ENCODE peak calls at places on chromosomes 11 and 22, in ten cellular contexts. O is neural crest cell, S is MM.1S, J is GM20000, F is body of pancreas, A is kidney, X is brain microvascular endothelial cell, D is mesothelial cell of epicardium, B is activated B cell treated with CpG ODN at 0.5 μM for 24 hours, I is upper lobe of right lung. V is an unnamed sample.

GRCh38 chr11:63560506-63561179 is 2.5 kb downstream of the PLAAT2 start:
- DNase-seq in O (no peak), S (no peak), J (no peak), F (peak; percentile 19), A (peak; percentile 87), X (no peak), D (no peak), B (no peak), I (peak; percentile 87), V (no peak)

GRCh38 chr22:32557424-32557823 is 82.8 kb downstream of the FBXO7 start:
- DNase-seq in O (no peak), S (no peak), J (no peak), F (no peak), A (no peak), X (no peak), D (no peak), B (no peak), I (no peak), V (no peak)

GRCh38 chr11:44319170-44319551 is 9.2 kb upstream of the ALX4 start:
- DNase-seq in O (no peak), S (no peak), J (no peak), F (no peak), A (peak; percentile 33), X (no peak), D (no peak), B (no peak), I (peak; percentile 62), V (no peak)

GRCh38 chr11:27013741-27014415 is 20.0 kb downstream of the FIBIN start:
- DNase-seq in O (no peak), S (no peak), J (no peak), F (no peak), A (no peak), X (peak; percentile 40), D (no peak), B (no peak), I (no peak), V (no peak)

GRCh38 chr11:110951041-110951440 is 238.8 kb upstream of the ARHGAP20 start:
- DNase-seq in O (no peak), S (no peak), J (no peak), F (peak; percentile 25), A (no peak), X (no peak), D (no peak), B (no peak), I (no peak), V (no peak)

GRCh38 chr22:39282642-39283311 is 36.6 kb downstream of the RPL3 start:
- DNase-seq in O (no peak), S (no peak), J (no peak), F (no peak), A (no peak), X (no peak), D (no peak), B (no peak), I (no peak), V (no peak)

GRCh38 chr11:15967966-15968365 is 388.4 kb downstream of the SOX6 start:
- DNase-seq in O (no peak), S (no peak), J (no peak), F (no peak), A (no peak), X (no peak), D (no peak), B (no peak), I (no peak), V (no peak)

GRCh38 chr11:7910389-7910788 is 20.7 kb downstream of the OR10A6 start:
- DNase-seq in O (no peak), S (no peak), J (no peak), F (no peak), A (no peak), X (no peak), D (no peak), B (no peak), I (no peak), V (no peak)

GRCh38 chr11:5938603-5938965 is 3.5 kb upstream of the OR56A3 start:
- DNase-seq in O (no peak), S (no peak), J (no peak), F (no peak), A (no peak), X (no peak), D (no peak), B (no peak), I (no peak), V (no peak)

GRCh38 chr11:78851883-78852586 is 277.4 kb upstream of the NARS2 start:
- DNase-seq in O (no peak), S (no peak), J (no peak), F (no peak), A (no peak), X (no peak), D (peak; percentile 45), B (no peak), I (no peak), V (no peak)

GRCh38 chr22:35425971-35426800 is 26.2 kb downstream of the MCM5 start:
- DNase-seq in O (no peak), S (no peak), J (no peak), F (no peak), A (peak; percentile 59), X (no peak), D (no peak), B (no peak), I (no peak), V (no peak)

GRCh38 chr11:75697906-75698563 is 19.6 kb upstream of the MOGAT2 start:
- DNase-seq in O (no peak), S (no peak), J (no peak), F (no peak), A (no peak), X (no peak), D (no peak), B (no peak), I (no peak), V (no peak)

GRCh38 chr11:67645521-67646457 is 4.7 kb downstream of the ACY3 start:
- DNase-seq in O (no peak), S (no peak), J (peak; percentile 32), F (peak; percentile 84), A (no peak), X (no peak), D (no peak), B (no peak), I (no peak), V (no peak)

GRCh38 chr22:48739348-48740085 is 1088.2 kb downstream of the BRD1 start:
- DNase-seq in O (no peak), S (no peak), J (no peak), F (no peak), A (peak; percentile 52), X (no peak), D (no peak), B (no peak), I (no peak), V (no peak)

GRCh38 chr11:13358871-13359270 is 81.3 kb downstream of the BMAL1 start:
- DNase-seq in O (no peak), S (no peak), J (no peak), F (no peak), A (no peak), X (peak; percentile 46), D (no peak), B (no peak), I (no peak), V (no peak)

DNA sequence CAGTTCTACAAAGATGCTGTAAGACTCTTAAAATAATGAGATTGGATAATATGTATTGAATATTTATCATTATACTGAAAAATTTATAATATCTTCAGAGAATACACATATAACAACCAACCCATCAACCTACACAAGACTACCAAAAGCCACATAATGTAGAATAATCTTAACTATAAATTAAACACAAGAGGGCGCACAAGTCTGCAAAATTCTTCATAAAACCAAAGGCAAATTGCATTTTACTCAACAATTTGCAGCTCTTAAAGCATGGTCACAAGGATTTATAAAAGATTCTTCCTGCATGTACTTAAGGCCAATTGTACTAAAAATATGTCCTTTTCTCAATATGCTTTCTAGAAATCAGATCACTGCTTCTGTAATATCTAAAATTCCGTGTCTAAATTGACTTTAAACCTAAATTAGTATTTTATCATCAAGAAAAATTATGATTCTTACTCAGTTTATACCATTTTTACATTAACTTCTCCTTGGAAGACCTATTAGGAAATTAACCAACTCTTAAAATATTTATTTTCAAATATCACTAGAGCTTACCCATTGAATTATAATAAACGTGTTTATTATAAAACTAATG is 79.0 kb downstream of the TTC28 start:
- DNase-seq in O (no peak), S (peak; percentile 70), J (peak; percentile 31), F (no peak), A (no peak), X (peak; percentile 28), D (no peak), B (no peak), I (no peak), V (no peak)
- TF ChIP-seq CTCF in O (peak; percentile 81), S (peak; percentile 44), J (no peak), F (peak; percentile 43), A (peak; percentile 37), X (peak; percentile 15), D (peak; percentile 74), B (peak; percentile 34), I (peak; percentile 61), V (peak; percentile 60)

GRCh38 chr22:37726240-37726887 is 29.5 kb downstream of the TRIOBP start:
- DNase-seq in O (no peak), S (no peak), J (no peak), F (no peak), A (no peak), X (peak; percentile 20), D (no peak), B (no peak), I (no peak), V (no peak)
- TF ChIP-seq CTCF in O (no peak), S (peak; percentile 20), J (no peak), F (peak; percentile 6), A (no peak), X (peak; percentile 53), D (no peak), B (no peak), I (no peak), V (peak; percentile 10)

GRCh38 chr11:9992306-9992705 is 301.7 kb downstream of the SBF2 start:
- DNase-seq in O (no peak), S (no peak), J (no peak), F (no peak), A (no peak), X (peak; percentile 16), D (no peak), B (no peak), I (no peak), V (no peak)

DNA sequence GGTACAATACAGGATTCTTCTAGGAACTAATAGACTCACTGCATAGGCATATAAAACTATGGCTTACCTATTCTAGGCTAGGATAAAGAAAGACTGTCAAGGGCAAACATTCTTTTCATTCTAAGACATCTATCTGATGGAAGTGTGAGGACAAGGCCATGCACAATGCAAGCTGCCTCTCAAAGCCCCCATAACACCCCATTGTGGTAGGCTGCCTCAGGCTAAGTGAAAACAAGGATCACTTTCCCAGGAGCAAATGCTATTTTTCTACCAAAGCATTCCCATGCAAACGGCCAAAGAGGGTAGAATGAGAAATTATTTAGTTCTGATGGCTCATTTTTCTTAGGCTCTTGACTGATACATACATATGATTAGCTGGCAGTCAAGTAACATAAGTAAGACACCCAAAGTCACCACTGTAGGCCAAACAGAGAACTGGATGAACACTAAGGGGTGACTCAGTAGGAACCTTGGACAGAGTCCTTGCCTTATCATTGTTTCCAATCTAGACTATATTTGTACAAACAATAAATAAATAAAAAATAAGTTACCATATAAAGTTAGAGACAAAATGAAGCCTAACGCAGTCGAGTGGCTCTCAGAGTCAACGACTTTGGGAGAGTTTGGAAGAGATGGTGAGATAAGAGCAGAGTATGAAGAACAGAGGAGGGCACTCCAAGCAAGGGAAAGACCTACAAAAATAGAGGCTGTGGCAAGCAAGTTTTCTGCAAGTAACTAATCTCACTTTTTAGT is 303.6 kb downstream of the SBF2 start:
- DNase-seq in O (no peak), S (no peak), J (no peak), F (no peak), A (no peak), X (peak; percentile 11), D (no peak), B (no peak), I (no peak), V (no peak)
- TF ChIP-seq CTCF in O (no peak), S (no peak), J (no peak), F (no peak), A (no peak), X (peak; percentile 18), D (no peak), B (no peak), I (peak; percentile 24), V (peak; percentile 8)

GRCh38 chr22:43230983-43231723 is 44.2 kb upstream of the TTLL12 start:
- DNase-seq in O (peak; percentile 72), S (peak; percentile 67), J (peak; percentile 88), F (peak; percentile 69), A (no peak), X (peak; percentile 24), D (peak; percentile 83), B (peak; percentile 53), I (peak; percentile 85), V (peak; percentile 49)
- TF ChIP-seq CTCF in O (peak; percentile 96), S (peak; percentile 96), J (peak; percentile 86), F (peak; percentile 74), A (peak; percentile 87), X (peak; percentile 91), D (peak; percentile 90), B (peak; percentile 93), I (peak; percentile 91), V (peak; percentile 80)